ENCODE peak calls at places on chromosomes 12 and 14, in four cellular contexts. Q, R, X and S are unnamed samples.

GRCh38 chr14:37595809-37596595 is 573 bp downstream of the TTC6 start:
- DNase-seq in R (no peak), X (no peak), Q (peak; percentile 37), S (no peak)

GRCh38 chr12:49961111-49961922 is at the start of gene AQP5:
- DNase-seq in R (no peak), X (no peak), Q (peak; percentile 76), S (no peak)

GRCh38 chr12:132238487-132239248 is 90.7 kb downstream of the GALNT9 start:
- DNase-seq in X (no peak), R (no peak), Q (peak; percentile 44), S (no peak)

GRCh38 chr12:7219599-7220243 is 30.2 kb downstream of the PEX5 start:
- DNase-seq in Q (peak; percentile 71), R (peak; percentile 43), X (peak; percentile 34), S (peak; percentile 25)

GRCh38 chr12:24617471-24617870 is 331.4 kb downstream of the BCAT1 start:
- DNase-seq in Q (no peak), R (no peak), X (peak; percentile 43), S (peak; percentile 65)

GRCh38 chr12:29208935-29209701 is 60.0 kb downstream of the FAR2 start:
- DNase-seq in X (no peak), Q (no peak), R (no peak), S (no peak)

GRCh38 chr12:72289633-72290032 is 17.5 kb downstream of the TRHDE start:
- DNase-seq in R (no peak), X (no peak), Q (no peak), S (no peak)

GRCh38 chr14:62053188-62053587 is 291.0 kb downstream of the SNAPC1 start:
- DNase-seq in Q (no peak), X (no peak), R (no peak), S (no peak)

GRCh38 chr14:102140027-102140749 is 491 bp downstream of the WDR20 start:
- DNase-seq in X (no peak), R (no peak), Q (peak; percentile 70), S (no peak)

GRCh38 chr12:30251546-30251945 is 444.1 kb downstream of the IPO8 start:
- DNase-seq in X (no peak), Q (no peak), R (no peak), S (no peak)

GRCh38 chr14:102768223-102769048 is 8.8 kb upstream of the TRAF3 start:
- DNase-seq in R (no peak), Q (no peak), X (no peak), S (no peak)

GRCh38 chr14:81716953-81717352 is 183.3 kb upstream of the SEL1L start:
- DNase-seq in X (no peak), R (no peak), Q (no peak), S (no peak)

GRCh38 chr14:75273272-75274044 is 5.2 kb upstream of the FOS start:
- DNase-seq in X (no peak), Q (no peak), R (no peak), S (no peak)

GRCh38 chr14:68099348-68100045 is 279.9 kb downstream of the RAD51B start:
- DNase-seq in X (no peak), R (no peak), Q (no peak), S (no peak)

GRCh38 chr14:31243860-31244259 is 36.3 kb upstream of the HECTD1 start:
- DNase-seq in X (no peak), Q (no peak), R (no peak), S (no peak)

GRCh38 chr12:32921397-32921796 is 24.8 kb upstream of the PKP2 start:
- DNase-seq in X (peak; percentile 55), Q (no peak), R (peak; percentile 40), S (no peak)